ENCODE peak calls at places on chromosomes 13 and 19, in ten cellular contexts. One of them, this sample, is unnamed.

GRCh38 chr13:105655046-105655445 is 880.4 kb downstream of the EFNB2 start:
- DNase-seq in neuronal stem cell: no peak
- DNase-seq in iPS DF 6.9: no peak
- DNase-seq in adipocyte: peak
- DNase-seq in choroid plexus epithelial cell: peak
- DNase-seq in GM23338: no peak
- DNase-seq in AG09309: peak
- DNase-seq in CD4-positive, alpha-beta memory T cell: no peak
- DNase-seq in left lung: no peak
- DNase-seq in osteoblast: no peak
- DNase-seq in this sample: no peak

GRCh38 chr19:31449379-31449778 is 100.1 kb upstream of the TSHZ3 start:
- DNase-seq in neuronal stem cell: no peak
- DNase-seq in iPS DF 6.9: no peak
- DNase-seq in adipocyte: no peak
- DNase-seq in choroid plexus epithelial cell: no peak
- DNase-seq in GM23338: no peak
- DNase-seq in AG09309: no peak
- DNase-seq in CD4-positive, alpha-beta memory T cell: no peak
- DNase-seq in left lung: no peak
- DNase-seq in osteoblast: no peak
- DNase-seq in this sample: no peak

GRCh38 chr13:43354147-43354945 is 331.0 kb downstream of the DNAJC15 start:
- DNase-seq in neuronal stem cell: no peak
- DNase-seq in iPS DF 6.9: no peak
- DNase-seq in adipocyte: no peak
- DNase-seq in choroid plexus epithelial cell: no peak
- DNase-seq in GM23338: no peak
- DNase-seq in AG09309: no peak
- DNase-seq in CD4-positive, alpha-beta memory T cell: no peak
- DNase-seq in left lung: no peak
- DNase-seq in osteoblast: no peak
- DNase-seq in this sample: no peak

GRCh38 chr13:83882626-83882959 is 319 bp upstream of the SLITRK1 start:
- DNase-seq in neuronal stem cell: no peak
- DNase-seq in iPS DF 6.9: no peak
- DNase-seq in adipocyte: no peak
- DNase-seq in choroid plexus epithelial cell: no peak
- DNase-seq in GM23338: no peak
- DNase-seq in AG09309: no peak
- DNase-seq in CD4-positive, alpha-beta memory T cell: no peak
- DNase-seq in left lung: no peak
- DNase-seq in osteoblast: no peak
- DNase-seq in this sample: no peak

GRCh38 chr13:112954488-112955270 is 14.3 kb upstream of the MCF2L start:
- DNase-seq in neuronal stem cell: no peak
- DNase-seq in iPS DF 6.9: no peak
- DNase-seq in adipocyte: no peak
- DNase-seq in choroid plexus epithelial cell: no peak
- DNase-seq in GM23338: no peak
- DNase-seq in AG09309: no peak
- DNase-seq in CD4-positive, alpha-beta memory T cell: no peak
- DNase-seq in left lung: no peak
- DNase-seq in osteoblast: no peak
- DNase-seq in this sample: no peak

GRCh38 chr13:26784704-26785639 is 24.4 kb upstream of the GPR12 start:
- DNase-seq in neuronal stem cell: no peak
- DNase-seq in iPS DF 6.9: no peak
- DNase-seq in adipocyte: no peak
- DNase-seq in choroid plexus epithelial cell: no peak
- DNase-seq in GM23338: peak
- DNase-seq in AG09309: no peak
- DNase-seq in CD4-positive, alpha-beta memory T cell: no peak
- DNase-seq in left lung: no peak
- DNase-seq in osteoblast: no peak
- DNase-seq in this sample: peak

GRCh38 chr19:32415246-32415645 is 9.7 kb downstream of the DPY19L3 start:
- DNase-seq in neuronal stem cell: no peak
- DNase-seq in iPS DF 6.9: no peak
- DNase-seq in adipocyte: no peak
- DNase-seq in choroid plexus epithelial cell: no peak
- DNase-seq in GM23338: no peak
- DNase-seq in AG09309: no peak
- DNase-seq in CD4-positive, alpha-beta memory T cell: no peak
- DNase-seq in left lung: no peak
- DNase-seq in osteoblast: no peak
- DNase-seq in this sample: no peak

GRCh38 chr13:36870050-36870692 is 49.9 kb downstream of the SMAD9 start:
- DNase-seq in neuronal stem cell: no peak
- DNase-seq in iPS DF 6.9: no peak
- DNase-seq in adipocyte: no peak
- DNase-seq in choroid plexus epithelial cell: no peak
- DNase-seq in GM23338: no peak
- DNase-seq in AG09309: no peak
- DNase-seq in CD4-positive, alpha-beta memory T cell: no peak
- DNase-seq in left lung: no peak
- DNase-seq in osteoblast: no peak
- DNase-seq in this sample: no peak

GRCh38 chr13:110297011-110297410 is 9.9 kb downstream of the COL4A1 start:
- DNase-seq in neuronal stem cell: no peak
- DNase-seq in iPS DF 6.9: no peak
- DNase-seq in adipocyte: no peak
- DNase-seq in choroid plexus epithelial cell: no peak
- DNase-seq in GM23338: no peak
- DNase-seq in AG09309: no peak
- DNase-seq in CD4-positive, alpha-beta memory T cell: no peak
- DNase-seq in left lung: no peak
- DNase-seq in osteoblast: no peak
- DNase-seq in this sample: no peak

GRCh38 chr13:26619321-26619720 is 61.8 kb downstream of the WASF3 start:
- DNase-seq in neuronal stem cell: no peak
- DNase-seq in iPS DF 6.9: no peak
- DNase-seq in adipocyte: peak
- DNase-seq in choroid plexus epithelial cell: peak
- DNase-seq in GM23338: no peak
- DNase-seq in AG09309: peak
- DNase-seq in CD4-positive, alpha-beta memory T cell: no peak
- DNase-seq in left lung: no peak
- DNase-seq in osteoblast: peak
- DNase-seq in this sample: no peak

GRCh38 chr19:5829567-5830315 is 9.8 kb downstream of the FUT6 start:
- DNase-seq in neuronal stem cell: no peak
- DNase-seq in iPS DF 6.9: no peak
- DNase-seq in adipocyte: no peak
- DNase-seq in choroid plexus epithelial cell: no peak
- DNase-seq in GM23338: no peak
- DNase-seq in AG09309: no peak
- DNase-seq in CD4-positive, alpha-beta memory T cell: no peak
- DNase-seq in left lung: no peak
- DNase-seq in osteoblast: peak
- DNase-seq in this sample: no peak

GRCh38 chr19:5828661-5829566 is 10.6 kb downstream of the FUT6 start:
- DNase-seq in neuronal stem cell: peak
- DNase-seq in iPS DF 6.9: no peak
- DNase-seq in adipocyte: peak
- DNase-seq in choroid plexus epithelial cell: peak
- DNase-seq in GM23338: peak
- DNase-seq in AG09309: no peak
- DNase-seq in CD4-positive, alpha-beta memory T cell: no peak
- DNase-seq in left lung: no peak
- DNase-seq in osteoblast: peak
- DNase-seq in this sample: peak

GRCh38 chr19:5826531-5827341 is 12.8 kb downstream of the FUT6 start:
- DNase-seq in neuronal stem cell: peak
- DNase-seq in iPS DF 6.9: no peak
- DNase-seq in adipocyte: peak
- DNase-seq in choroid plexus epithelial cell: no peak
- DNase-seq in GM23338: peak
- DNase-seq in AG09309: no peak
- DNase-seq in CD4-positive, alpha-beta memory T cell: no peak
- DNase-seq in left lung: peak
- DNase-seq in osteoblast: peak
- DNase-seq in this sample: peak

GRCh38 chr19:5827891-5828660 is 11.4 kb downstream of the FUT6 start:
- DNase-seq in neuronal stem cell: peak
- DNase-seq in iPS DF 6.9: peak
- DNase-seq in adipocyte: peak
- DNase-seq in choroid plexus epithelial cell: peak
- DNase-seq in GM23338: peak
- DNase-seq in AG09309: peak
- DNase-seq in CD4-positive, alpha-beta memory T cell: peak
- DNase-seq in left lung: peak
- DNase-seq in osteoblast: peak
- DNase-seq in this sample: peak

GRCh38 chr19:5827342-5827890 is 12.1 kb downstream of the FUT6 start:
- DNase-seq in neuronal stem cell: no peak
- DNase-seq in iPS DF 6.9: no peak
- DNase-seq in adipocyte: no peak
- DNase-seq in choroid plexus epithelial cell: no peak
- DNase-seq in GM23338: no peak
- DNase-seq in AG09309: no peak
- DNase-seq in CD4-positive, alpha-beta memory T cell: no peak
- DNase-seq in left lung: no peak
- DNase-seq in osteoblast: peak
- DNase-seq in this sample: no peak
- H3K4me3 ChIP-seq in neuronal stem cell: peak
- H3K4me3 ChIP-seq in iPS DF 6.9: peak
- H3K4me3 ChIP-seq in adipocyte: peak
- H3K4me3 ChIP-seq in choroid plexus epithelial cell: peak
- H3K4me3 ChIP-seq in GM23338: peak
- H3K4me3 ChIP-seq in AG09309: peak
- H3K4me3 ChIP-seq in CD4-positive, alpha-beta memory T cell: peak
- H3K4me3 ChIP-seq in left lung: peak
- H3K4me3 ChIP-seq in osteoblast: peak
- H3K4me3 ChIP-seq in this sample: peak

DNA sequence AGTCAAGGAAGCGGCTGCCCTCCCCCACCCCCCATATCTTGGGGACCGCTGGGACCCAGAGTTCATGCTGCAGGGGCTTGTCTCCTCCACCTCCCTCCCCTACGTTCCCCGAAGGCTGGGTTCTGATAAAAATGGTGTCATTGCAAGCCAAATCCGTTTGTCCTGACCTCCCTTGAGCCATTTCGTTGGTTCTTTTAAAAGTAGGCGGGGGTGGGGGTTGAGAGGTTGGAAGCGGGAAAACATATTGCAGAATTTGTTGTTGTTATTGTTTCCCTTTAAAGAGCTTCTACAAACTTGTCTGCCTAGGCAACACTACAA is 710 bp downstream of the CLDN10 start:
- DNase-seq in neuronal stem cell: no peak
- DNase-seq in iPS DF 6.9: no peak
- DNase-seq in adipocyte: no peak
- DNase-seq in choroid plexus epithelial cell: no peak
- DNase-seq in GM23338: peak
- DNase-seq in AG09309: no peak
- DNase-seq in CD4-positive, alpha-beta memory T cell: no peak
- DNase-seq in left lung: no peak
- DNase-seq in osteoblast: peak
- DNase-seq in this sample: no peak
- H3K4me3 ChIP-seq in neuronal stem cell: no peak
- H3K4me3 ChIP-seq in iPS DF 6.9: peak
- H3K4me3 ChIP-seq in adipocyte: no peak
- H3K4me3 ChIP-seq in choroid plexus epithelial cell: no peak
- H3K4me3 ChIP-seq in GM23338: peak
- H3K4me3 ChIP-seq in AG09309: no peak
- H3K4me3 ChIP-seq in CD4-positive, alpha-beta memory T cell: no peak
- H3K4me3 ChIP-seq in left lung: peak
- H3K4me3 ChIP-seq in osteoblast: no peak
- H3K4me3 ChIP-seq in this sample: no peak

DNA sequence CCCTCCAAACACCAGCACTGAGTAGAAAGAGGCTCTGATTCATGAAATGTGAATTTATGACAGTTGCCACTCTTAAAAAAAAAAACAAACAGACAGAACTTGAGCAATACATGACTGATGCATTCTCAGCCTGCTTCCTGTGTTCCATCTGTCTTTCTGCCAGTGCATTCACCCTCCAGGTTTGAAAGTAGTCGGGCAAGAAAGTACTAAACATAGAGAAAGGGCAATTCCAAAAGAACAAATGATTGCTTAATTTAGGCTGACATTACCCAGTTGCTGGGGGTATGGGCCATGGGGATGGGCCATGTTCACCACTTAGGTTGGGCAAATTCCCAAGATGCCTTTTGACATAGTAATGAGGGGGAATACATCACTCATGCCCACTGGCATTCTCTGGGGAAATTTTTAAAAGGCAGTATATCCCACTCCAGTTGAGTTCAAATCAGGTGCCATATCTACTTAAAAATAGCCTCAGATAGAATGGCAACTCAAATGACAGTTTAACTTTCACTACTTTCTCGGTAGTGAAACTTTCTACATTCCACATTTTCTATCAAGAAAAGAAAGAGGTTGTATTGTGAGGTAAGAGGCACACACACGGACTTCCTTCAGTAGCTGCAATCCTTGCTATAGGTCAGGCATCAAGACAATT is 5.5 kb downstream of the STARD13 start:
- DNase-seq in neuronal stem cell: no peak
- DNase-seq in iPS DF 6.9: no peak
- DNase-seq in adipocyte: peak
- DNase-seq in choroid plexus epithelial cell: peak
- DNase-seq in GM23338: no peak
- DNase-seq in AG09309: no peak
- DNase-seq in CD4-positive, alpha-beta memory T cell: no peak
- DNase-seq in left lung: no peak
- DNase-seq in osteoblast: peak
- DNase-seq in this sample: no peak
- H3K4me3 ChIP-seq in neuronal stem cell: no peak
- H3K4me3 ChIP-seq in iPS DF 6.9: no peak
- H3K4me3 ChIP-seq in adipocyte: peak
- H3K4me3 ChIP-seq in choroid plexus epithelial cell: no peak
- H3K4me3 ChIP-seq in GM23338: no peak
- H3K4me3 ChIP-seq in AG09309: no peak
- H3K4me3 ChIP-seq in CD4-positive, alpha-beta memory T cell: no peak
- H3K4me3 ChIP-seq in left lung: no peak
- H3K4me3 ChIP-seq in osteoblast: peak
- H3K4me3 ChIP-seq in this sample: no peak

DNA sequence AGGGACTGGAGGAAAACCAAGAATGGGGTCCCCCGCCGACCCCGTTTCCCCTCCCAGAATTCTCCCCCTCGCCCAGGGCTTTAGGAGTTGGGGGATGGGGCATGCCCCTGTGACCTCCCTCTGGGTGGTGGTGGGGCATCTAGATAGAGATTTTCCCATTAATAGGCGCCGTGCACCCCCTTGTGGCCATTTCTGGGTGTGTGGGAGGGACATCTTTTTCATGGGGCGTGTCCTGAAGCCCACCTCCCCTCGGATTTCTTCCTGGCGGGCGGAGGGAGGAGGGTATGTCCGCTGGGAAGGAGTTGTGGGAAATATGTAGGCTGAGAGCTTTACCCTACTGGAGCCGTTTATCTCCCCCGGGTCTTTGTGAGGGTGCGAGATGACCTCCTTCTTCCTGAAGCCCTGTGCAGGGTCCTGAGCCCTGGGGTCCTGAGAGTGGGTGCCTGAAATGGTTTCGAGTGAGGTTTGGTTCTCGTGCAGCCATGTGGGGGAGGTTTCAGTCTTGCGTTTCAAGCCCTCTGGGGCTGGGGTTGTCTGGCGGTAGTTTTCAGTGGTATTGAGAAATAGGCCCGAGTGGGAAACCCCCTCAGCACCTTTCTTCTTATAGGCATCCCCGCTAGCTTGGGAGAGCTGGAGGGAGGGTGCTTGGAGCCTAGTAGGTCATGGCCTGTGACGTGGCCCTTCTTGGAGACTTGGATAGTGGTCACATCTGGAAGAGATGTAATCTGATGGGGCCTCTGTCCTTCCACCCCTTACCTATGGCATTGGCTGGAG is 1.0 kb downstream of the PRMT1 start:
- DNase-seq in neuronal stem cell: peak
- DNase-seq in iPS DF 6.9: no peak
- DNase-seq in adipocyte: peak
- DNase-seq in choroid plexus epithelial cell: peak
- DNase-seq in GM23338: peak
- DNase-seq in AG09309: no peak
- DNase-seq in CD4-positive, alpha-beta memory T cell: peak
- DNase-seq in left lung: peak
- DNase-seq in osteoblast: peak
- DNase-seq in this sample: peak
- H3K4me3 ChIP-seq in neuronal stem cell: peak
- H3K4me3 ChIP-seq in iPS DF 6.9: peak
- H3K4me3 ChIP-seq in adipocyte: peak
- H3K4me3 ChIP-seq in choroid plexus epithelial cell: peak
- H3K4me3 ChIP-seq in GM23338: peak
- H3K4me3 ChIP-seq in AG09309: peak
- H3K4me3 ChIP-seq in CD4-positive, alpha-beta memory T cell: peak
- H3K4me3 ChIP-seq in left lung: peak
- H3K4me3 ChIP-seq in osteoblast: peak
- H3K4me3 ChIP-seq in this sample: peak